ENCODE peak calls at places on chromosomes 5 and 9, in four cellular contexts. One of them, this sample, is unnamed.

GRCh38 chr9:131738838-131739191 is 1.1 kb downstream of the RAPGEF1 start:
- DNase-seq in CD4-positive, CD25-positive, alpha-beta regulatory T cell: no peak
- DNase-seq in neuronal stem cell: no peak
- DNase-seq in choroid plexus epithelial cell: no peak
- DNase-seq in this sample: no peak

GRCh38 chr5:34598177-34598794 is 57.8 kb upstream of the RAI14 start:
- DNase-seq in neuronal stem cell: no peak
- DNase-seq in choroid plexus epithelial cell: peak
- DNase-seq in CD4-positive, CD25-positive, alpha-beta regulatory T cell: no peak
- DNase-seq in this sample: no peak

GRCh38 chr9:13291718-13292117 is 12.2 kb upstream of the MPDZ start:
- DNase-seq in CD4-positive, CD25-positive, alpha-beta regulatory T cell: no peak
- DNase-seq in neuronal stem cell: no peak
- DNase-seq in choroid plexus epithelial cell: no peak
- DNase-seq in this sample: no peak

GRCh38 chr5:129906177-129906887 is 2.1 kb downstream of the CHSY3 start:
- DNase-seq in neuronal stem cell: peak
- DNase-seq in choroid plexus epithelial cell: peak
- DNase-seq in CD4-positive, CD25-positive, alpha-beta regulatory T cell: no peak
- DNase-seq in this sample: no peak

GRCh38 chr9:16901589-16901988 is 31.1 kb upstream of the BNC2 start:
- DNase-seq in neuronal stem cell: no peak
- DNase-seq in choroid plexus epithelial cell: peak
- DNase-seq in CD4-positive, CD25-positive, alpha-beta regulatory T cell: no peak
- DNase-seq in this sample: no peak

GRCh38 chr5:89698028-89698427 is 711.5 kb downstream of the CETN3 start:
- DNase-seq in CD4-positive, CD25-positive, alpha-beta regulatory T cell: no peak
- DNase-seq in neuronal stem cell: no peak
- DNase-seq in choroid plexus epithelial cell: no peak
- DNase-seq in this sample: no peak

GRCh38 chr5:132260051-132260450 is 2.6 kb downstream of the PDLIM4 start:
- DNase-seq in CD4-positive, CD25-positive, alpha-beta regulatory T cell: no peak
- DNase-seq in choroid plexus epithelial cell: peak
- DNase-seq in neuronal stem cell: no peak
- DNase-seq in this sample: no peak

GRCh38 chr5:174100490-174100889 is 55.0 kb downstream of the NSG2 start:
- DNase-seq in neuronal stem cell: no peak
- DNase-seq in choroid plexus epithelial cell: no peak
- DNase-seq in CD4-positive, CD25-positive, alpha-beta regulatory T cell: no peak
- DNase-seq in this sample: no peak

GRCh38 chr9:131432050-131432449 is 38.2 kb downstream of the PRRC2B start:
- DNase-seq in choroid plexus epithelial cell: no peak
- DNase-seq in CD4-positive, CD25-positive, alpha-beta regulatory T cell: no peak
- DNase-seq in neuronal stem cell: no peak
- DNase-seq in this sample: no peak

GRCh38 chr9:27429917-27430316 is 94.2 kb upstream of the IFNK start:
- DNase-seq in CD4-positive, CD25-positive, alpha-beta regulatory T cell: no peak
- DNase-seq in neuronal stem cell: no peak
- DNase-seq in choroid plexus epithelial cell: no peak
- DNase-seq in this sample: no peak

GRCh38 chr5:143605403-143606005 is 202.0 kb upstream of the NR3C1 start:
- DNase-seq in CD4-positive, CD25-positive, alpha-beta regulatory T cell: peak
- DNase-seq in choroid plexus epithelial cell: peak
- DNase-seq in neuronal stem cell: no peak
- DNase-seq in this sample: peak

GRCh38 chr9:1837453-1838084 is 177.6 kb upstream of the SMARCA2 start:
- DNase-seq in neuronal stem cell: peak
- DNase-seq in choroid plexus epithelial cell: peak
- DNase-seq in CD4-positive, CD25-positive, alpha-beta regulatory T cell: peak
- DNase-seq in this sample: peak

GRCh38 chr5:133236976-133237375 is 185.2 kb downstream of the HSPA4 start:
- DNase-seq in CD4-positive, CD25-positive, alpha-beta regulatory T cell: no peak
- DNase-seq in neuronal stem cell: no peak
- DNase-seq in choroid plexus epithelial cell: no peak
- DNase-seq in this sample: no peak

GRCh38 chr9:1458503-1458902 is 408.3 kb downstream of the DMRT2 start:
- DNase-seq in CD4-positive, CD25-positive, alpha-beta regulatory T cell: no peak
- DNase-seq in neuronal stem cell: no peak
- DNase-seq in choroid plexus epithelial cell: peak
- DNase-seq in this sample: no peak

GRCh38 chr9:122203995-122204394 is 24.8 kb downstream of the LHX6 start:
- DNase-seq in choroid plexus epithelial cell: no peak
- DNase-seq in neuronal stem cell: no peak
- DNase-seq in CD4-positive, CD25-positive, alpha-beta regulatory T cell: no peak
- DNase-seq in this sample: no peak

GRCh38 chr9:92738661-92739081 is 26.0 kb downstream of the BICD2 start:
- DNase-seq in choroid plexus epithelial cell: no peak
- DNase-seq in neuronal stem cell: no peak
- DNase-seq in CD4-positive, CD25-positive, alpha-beta regulatory T cell: no peak
- DNase-seq in this sample: no peak
- H3K4me3 ChIP-seq in choroid plexus epithelial cell: no peak
- H3K4me3 ChIP-seq in neuronal stem cell: no peak
- H3K4me3 ChIP-seq in CD4-positive, CD25-positive, alpha-beta regulatory T cell: no peak
- H3K4me3 ChIP-seq in this sample: no peak

GRCh38 chr9:35908484-35909125 is 685 bp upstream of the SPAAR start:
- DNase-seq in choroid plexus epithelial cell: peak
- DNase-seq in CD4-positive, CD25-positive, alpha-beta regulatory T cell: no peak
- DNase-seq in neuronal stem cell: no peak
- DNase-seq in this sample: no peak
- H3K4me3 ChIP-seq in choroid plexus epithelial cell: no peak
- H3K4me3 ChIP-seq in CD4-positive, CD25-positive, alpha-beta regulatory T cell: no peak
- H3K4me3 ChIP-seq in neuronal stem cell: no peak
- H3K4me3 ChIP-seq in this sample: no peak

GRCh38 chr9:134332841-134333233 is 6.6 kb downstream of the RXRA start:
- DNase-seq in neuronal stem cell: no peak
- DNase-seq in CD4-positive, CD25-positive, alpha-beta regulatory T cell: no peak
- DNase-seq in choroid plexus epithelial cell: no peak
- DNase-seq in this sample: no peak
- H3K4me3 ChIP-seq in neuronal stem cell: no peak
- H3K4me3 ChIP-seq in CD4-positive, CD25-positive, alpha-beta regulatory T cell: no peak
- H3K4me3 ChIP-seq in choroid plexus epithelial cell: no peak
- H3K4me3 ChIP-seq in this sample: no peak

DNA sequence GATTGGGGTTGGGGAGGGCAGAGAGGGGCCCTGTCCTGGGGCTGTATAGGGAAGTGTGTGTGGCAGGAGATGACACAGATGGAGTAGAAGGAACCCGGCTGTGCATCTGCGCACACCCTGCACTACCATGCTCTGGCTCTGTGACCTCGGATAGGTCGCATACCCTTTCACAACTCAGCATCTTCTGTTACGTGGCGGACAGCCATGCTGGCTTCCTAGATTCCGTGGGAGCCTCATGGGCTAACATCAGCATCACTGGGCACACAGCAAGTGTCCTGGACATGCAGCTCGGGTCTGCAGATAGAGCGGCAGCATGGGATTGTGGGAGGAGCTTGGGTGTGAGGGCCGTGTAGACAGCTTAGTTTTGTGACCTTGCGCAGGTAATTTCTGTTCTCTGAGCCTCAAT is 9.2 kb downstream of the ARPC5L start:
- DNase-seq in CD4-positive, CD25-positive, alpha-beta regulatory T cell: no peak
- DNase-seq in neuronal stem cell: no peak
- DNase-seq in choroid plexus epithelial cell: no peak
- DNase-seq in this sample: no peak
- H3K4me3 ChIP-seq in CD4-positive, CD25-positive, alpha-beta regulatory T cell: peak
- H3K4me3 ChIP-seq in neuronal stem cell: peak
- H3K4me3 ChIP-seq in choroid plexus epithelial cell: no peak
- H3K4me3 ChIP-seq in this sample: no peak

GRCh38 chr9:111036946-111037743 is 1.1 kb downstream of the LPAR1 start:
- DNase-seq in CD4-positive, CD25-positive, alpha-beta regulatory T cell: no peak
- DNase-seq in neuronal stem cell: peak
- DNase-seq in choroid plexus epithelial cell: peak
- DNase-seq in this sample: no peak

GRCh38 chr9:111040494-111040893 is 2.2 kb upstream of the LPAR1 start:
- DNase-seq in CD4-positive, CD25-positive, alpha-beta regulatory T cell: no peak
- DNase-seq in choroid plexus epithelial cell: no peak
- DNase-seq in neuronal stem cell: no peak
- DNase-seq in this sample: no peak

GRCh38 chr9:111038336-111039202 is at the start of gene LPAR1:
- DNase-seq in choroid plexus epithelial cell: peak
- DNase-seq in neuronal stem cell: peak
- DNase-seq in CD4-positive, CD25-positive, alpha-beta regulatory T cell: no peak
- DNase-seq in this sample: no peak

GRCh38 chr9:111037744-111038335 is 430 bp downstream of the LPAR1 start:
- DNase-seq in neuronal stem cell: peak
- DNase-seq in choroid plexus epithelial cell: peak
- DNase-seq in CD4-positive, CD25-positive, alpha-beta regulatory T cell: no peak
- DNase-seq in this sample: no peak

GRCh38 chr9:111039203-111039907 is 1.1 kb upstream of the LPAR1 start:
- DNase-seq in neuronal stem cell: no peak
- DNase-seq in choroid plexus epithelial cell: no peak
- DNase-seq in CD4-positive, CD25-positive, alpha-beta regulatory T cell: no peak
- DNase-seq in this sample: no peak
- H3K4me3 ChIP-seq in neuronal stem cell: peak
- H3K4me3 ChIP-seq in choroid plexus epithelial cell: peak
- H3K4me3 ChIP-seq in CD4-positive, CD25-positive, alpha-beta regulatory T cell: no peak
- H3K4me3 ChIP-seq in this sample: no peak

DNA sequence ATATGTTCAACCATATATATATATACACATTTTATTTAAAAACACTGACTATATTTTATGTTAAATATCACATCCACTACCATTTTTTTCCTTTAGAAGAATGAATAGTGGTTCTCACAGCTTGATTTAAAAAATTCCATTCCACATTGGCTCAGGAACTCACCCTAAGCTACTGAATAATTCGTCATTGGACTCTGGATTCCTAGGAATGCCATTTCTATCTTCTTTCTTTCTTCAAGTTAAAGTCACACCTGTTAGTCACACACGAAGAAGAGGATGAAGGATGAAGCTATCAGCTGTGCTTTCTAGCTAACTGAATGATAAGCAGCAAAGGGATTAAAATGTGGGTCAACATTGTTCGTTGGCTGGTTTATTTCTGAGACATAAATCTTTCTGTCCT is 7.9 kb downstream of the ELOVL7 start:
- DNase-seq in CD4-positive, CD25-positive, alpha-beta regulatory T cell: no peak
- DNase-seq in choroid plexus epithelial cell: no peak
- DNase-seq in neuronal stem cell: no peak
- DNase-seq in this sample: no peak
- H3K4me3 ChIP-seq in CD4-positive, CD25-positive, alpha-beta regulatory T cell: no peak
- H3K4me3 ChIP-seq in choroid plexus epithelial cell: no peak
- H3K4me3 ChIP-seq in neuronal stem cell: no peak
- H3K4me3 ChIP-seq in this sample: no peak

DNA sequence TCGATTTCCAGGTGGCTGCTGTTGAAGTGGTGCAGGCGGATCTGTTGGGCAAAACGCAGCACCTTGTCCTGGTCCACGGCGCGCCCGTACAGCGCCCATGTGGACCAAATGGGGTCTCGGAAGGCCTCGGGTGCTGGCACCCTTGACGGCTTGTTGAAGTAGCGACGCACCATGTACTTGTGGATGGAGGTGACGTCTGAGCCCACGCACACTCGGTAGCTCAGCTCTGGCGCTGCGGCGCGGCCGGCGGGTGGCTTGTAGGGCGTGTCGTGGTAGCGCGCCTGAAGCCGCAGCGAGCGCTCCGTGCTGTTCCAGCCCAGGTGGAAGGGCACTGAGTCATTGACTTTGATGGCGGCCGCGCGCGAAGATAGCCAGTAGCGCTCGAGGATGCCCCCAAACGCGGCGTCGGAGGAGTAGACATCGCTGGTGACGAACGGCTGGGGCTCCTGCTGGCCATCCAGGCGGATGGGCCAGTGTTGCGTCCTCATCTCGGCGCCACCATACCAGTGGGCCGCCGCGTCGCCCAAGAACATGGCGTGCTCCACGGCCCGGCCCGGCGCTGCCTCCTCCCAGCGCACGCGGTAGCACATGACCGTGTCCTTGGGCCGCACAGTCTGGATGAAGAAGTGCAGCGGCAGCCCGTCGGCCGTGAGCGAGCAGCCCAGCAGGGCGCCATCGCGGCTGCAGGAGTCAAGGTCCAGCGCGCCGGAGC is 4.7 kb downstream of the MYORG start:
- DNase-seq in neuronal stem cell: no peak
- DNase-seq in choroid plexus epithelial cell: no peak
- DNase-seq in CD4-positive, CD25-positive, alpha-beta regulatory T cell: no peak
- DNase-seq in this sample: no peak
- H3K4me3 ChIP-seq in neuronal stem cell: no peak
- H3K4me3 ChIP-seq in choroid plexus epithelial cell: peak
- H3K4me3 ChIP-seq in CD4-positive, CD25-positive, alpha-beta regulatory T cell: no peak
- H3K4me3 ChIP-seq in this sample: no peak

GRCh38 chr5:57576317-57576716 is 93.7 kb upstream of the ACTBL2 start:
- DNase-seq in neuronal stem cell: no peak
- DNase-seq in choroid plexus epithelial cell: no peak
- DNase-seq in CD4-positive, CD25-positive, alpha-beta regulatory T cell: no peak
- DNase-seq in this sample: no peak
- H3K4me3 ChIP-seq in neuronal stem cell: no peak
- H3K4me3 ChIP-seq in choroid plexus epithelial cell: no peak
- H3K4me3 ChIP-seq in CD4-positive, CD25-positive, alpha-beta regulatory T cell: no peak
- H3K4me3 ChIP-seq in this sample: no peak

DNA sequence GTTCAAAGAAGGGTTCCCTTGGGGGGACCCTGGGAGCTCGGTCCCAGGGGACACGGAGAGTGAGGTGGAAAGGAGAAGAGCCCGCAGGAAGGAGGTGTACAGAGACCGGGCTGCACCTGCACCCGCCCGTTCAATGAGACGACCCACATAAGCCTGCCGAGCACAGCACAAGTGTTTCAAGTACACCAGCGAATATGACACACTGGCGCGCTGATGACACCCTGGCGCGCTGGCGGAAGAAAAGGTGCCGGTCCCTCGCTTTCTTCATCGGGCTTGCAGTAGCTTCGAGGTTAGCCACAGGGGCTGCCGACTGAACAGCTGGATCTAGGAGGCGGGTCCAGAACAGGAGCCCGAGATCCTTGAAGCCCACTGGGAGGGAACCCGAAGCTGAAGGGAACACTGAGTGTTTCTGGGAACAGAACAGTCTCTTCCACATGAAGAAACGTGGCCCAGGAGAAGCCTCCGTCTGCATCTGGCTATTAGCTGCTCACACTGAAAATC is 1.4 kb downstream of the TBC1D9B start:
- DNase-seq in choroid plexus epithelial cell: no peak
- DNase-seq in CD4-positive, CD25-positive, alpha-beta regulatory T cell: no peak
- DNase-seq in neuronal stem cell: no peak
- DNase-seq in this sample: peak
- H3K4me3 ChIP-seq in choroid plexus epithelial cell: peak
- H3K4me3 ChIP-seq in CD4-positive, CD25-positive, alpha-beta regulatory T cell: no peak
- H3K4me3 ChIP-seq in neuronal stem cell: peak
- H3K4me3 ChIP-seq in this sample: peak